ENCODE peak calls at places on chromosomes 2 and 18, in ten cellular contexts. B is CD8-positive, alpha-beta T cell; O is uterus; Y is HCT116; H is tibial nerve; I is Peyer's patch; L is astrocyte; Q is esophagus squamous epithelium; R is HepG2; Z is heart right ventricle. J is an unnamed sample.

GRCh38 chr2:223626713-223627112 is 24.6 kb upstream of the SCG2 start:
- DNase-seq in B (no peak), O (no peak), Y (no peak), H (no peak), I (no peak), L (peak; percentile 96), Q (no peak), R (no peak), Z (no peak), J (no peak)

GRCh38 chr18:78538669-78539440 is 440.8 kb upstream of the SALL3 start:
- DNase-seq in B (no peak), O (no peak), Y (no peak), H (no peak), I (no peak), L (no peak), Q (no peak), R (no peak), Z (no peak), J (no peak)

GRCh38 chr2:241813806-241814570 is 5.0 kb downstream of the NEU4 start:
- DNase-seq in B (no peak), O (no peak), Y (no peak), H (no peak), I (no peak), L (no peak), Q (no peak), R (no peak), Z (no peak), J (no peak)

GRCh38 chr2:230706053-230706498 is 6.6 kb upstream of the CAB39 start:
- DNase-seq in B (no peak), O (no peak), Y (no peak), H (no peak), I (no peak), L (no peak), Q (no peak), R (peak; percentile 89), Z (no peak), J (no peak)

GRCh38 chr2:230665263-230665691 is 47.4 kb upstream of the CAB39 start:
- DNase-seq in B (no peak), O (no peak), Y (no peak), H (no peak), I (no peak), L (no peak), Q (no peak), R (no peak), Z (no peak), J (no peak)

GRCh38 chr2:240595381-240596079 is 9.0 kb downstream of the CAPN10 start:
- DNase-seq in B (peak; percentile 46), O (peak; percentile 14), Y (no peak), H (peak; percentile 7), I (no peak), L (no peak), Q (no peak), R (peak; percentile 64), Z (no peak), J (peak; percentile 34)

GRCh38 chr2:96258393-96259022 is 7.3 kb downstream of the TMEM127 start:
- DNase-seq in B (no peak), O (no peak), Y (no peak), H (no peak), I (no peak), L (no peak), Q (no peak), R (no peak), Z (peak; percentile 46), J (no peak)

GRCh38 chr2:158011055-158011771 is 90.5 kb upstream of the UPP2 start:
- DNase-seq in B (no peak), O (no peak), Y (no peak), H (no peak), I (no peak), L (peak; percentile 10), Q (no peak), R (no peak), Z (no peak), J (no peak)

GRCh38 chr2:216651370-216651881 is 18.2 kb downstream of the IGFBP2 start:
- DNase-seq in B (no peak), O (no peak), Y (no peak), H (no peak), I (no peak), L (peak; percentile 86), Q (no peak), R (no peak), Z (no peak), J (no peak)

GRCh38 chr2:204109681-204110080 is 173.1 kb downstream of the ICOS start:
- DNase-seq in B (no peak), O (peak; percentile 31), Y (no peak), H (peak; percentile 14), I (no peak), L (no peak), Q (no peak), R (no peak), Z (no peak), J (no peak)

GRCh38 chr18:67232991-67233390 is 283.5 kb downstream of the DSEL start:
- DNase-seq in B (no peak), O (no peak), Y (no peak), H (no peak), I (no peak), L (no peak), Q (no peak), R (no peak), Z (no peak), J (no peak)

GRCh38 chr2:3493610-3493997 is 25.7 kb downstream of the ADI1 start:
- DNase-seq in B (no peak), O (peak; percentile 82), Y (no peak), H (no peak), I (no peak), L (peak; percentile 44), Q (no peak), R (peak; percentile 72), Z (peak; percentile 39), J (no peak)

GRCh38 chr2:8225257-8225656 is 456.6 kb upstream of the ID2 start:
- DNase-seq in B (no peak), O (no peak), Y (no peak), H (no peak), I (no peak), L (no peak), Q (no peak), R (no peak), Z (no peak), J (no peak)

GRCh38 chr2:8230466-8230865 is 451.4 kb upstream of the ID2 start:
- DNase-seq in B (no peak), O (no peak), Y (no peak), H (no peak), I (no peak), L (no peak), Q (no peak), R (no peak), Z (no peak), J (no peak)

GRCh38 chr2:8231909-8232308 is 449.9 kb upstream of the ID2 start:
- DNase-seq in B (no peak), O (no peak), Y (no peak), H (no peak), I (no peak), L (no peak), Q (no peak), R (no peak), Z (no peak), J (no peak)

GRCh38 chr2:8225798-8226197 is 456.1 kb upstream of the ID2 start:
- DNase-seq in B (no peak), O (no peak), Y (no peak), H (no peak), I (no peak), L (no peak), Q (no peak), R (no peak), Z (no peak), J (no peak)

GRCh38 chr2:8229546-8229986 is 452.3 kb upstream of the ID2 start:
- DNase-seq in B (peak; percentile 48), O (peak; percentile 57), Y (peak; percentile 15), H (peak; percentile 61), I (peak; percentile 28), L (peak; percentile 77), Q (peak; percentile 5), R (peak; percentile 28), Z (peak; percentile 51), J (no peak)
- TF ChIP-seq CTCF in B (no peak), O (no peak), Y (no peak), H (no peak), I (no peak), L (no peak), Q (no peak), R (no peak), Z (no peak), J (no peak)

DNA sequence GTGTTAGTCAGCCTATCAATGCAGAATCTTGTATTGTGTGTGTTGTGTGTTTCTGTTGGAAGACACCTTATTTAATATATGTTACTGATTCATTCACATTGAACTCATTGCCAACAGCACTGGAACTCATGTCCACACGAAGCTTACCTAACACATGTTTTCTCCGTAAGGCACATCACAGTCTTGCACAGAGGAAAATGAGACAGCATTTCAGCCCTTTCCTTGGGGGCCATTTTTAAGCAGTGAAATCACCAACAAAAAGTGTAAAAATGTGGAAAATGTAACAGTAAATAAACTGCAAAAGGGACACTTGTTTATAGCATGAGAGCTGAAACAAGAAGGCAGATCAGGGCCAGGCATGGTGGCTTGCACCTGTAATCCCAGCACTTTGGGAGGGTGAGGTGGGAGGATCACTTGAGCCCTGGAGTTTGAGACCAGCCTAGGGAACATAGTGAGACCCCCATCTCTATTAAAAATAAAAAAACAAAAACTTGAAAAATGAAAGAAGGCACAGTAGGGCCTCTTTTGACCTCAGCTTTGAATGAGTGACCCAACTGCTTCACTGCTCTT is 306.0 kb downstream of the MYCN start:
- DNase-seq in B (no peak), O (no peak), Y (no peak), H (no peak), I (no peak), L (no peak), Q (no peak), R (no peak), Z (no peak), J (no peak)
- H3K9me3 ChIP-seq in B (no peaks in the 10 kb centered on the region), O (no peaks in the 10 kb centered on the region), Y (no peaks in the 10 kb centered on the region), H (no peaks in the 10 kb centered on the region), I (no peaks in the 10 kb centered on the region), L (peaks cover 10% of the 10 kb centered on the region), Q (no peaks in the 10 kb centered on the region), R (no peaks in the 10 kb centered on the region), Z (no peaks in the 10 kb centered on the region), J (no peaks in the 10 kb centered on the region)

GRCh38 chr2:171810409-171810993 is 83.5 kb downstream of the SLC25A12 start:
- DNase-seq in B (no peak), O (no peak), Y (no peak), H (no peak), I (no peak), L (no peak), Q (no peak), R (no peak), Z (no peak), J (no peak)
- H3K27me3 ChIP-seq in B (no peaks in the 10 kb centered on the region), O (no peaks in the 10 kb centered on the region), Y (no peaks in the 10 kb centered on the region), H (no peaks in the 10 kb centered on the region), I (no peaks in the 10 kb centered on the region), L (no peaks in the 10 kb centered on the region), Q (no peaks in the 10 kb centered on the region), R (no peaks in the 10 kb centered on the region), Z (no peaks in the 10 kb centered on the region), J (no peaks in the 10 kb centered on the region)

GRCh38 chr18:31230495-31230894 is 67.8 kb upstream of the DSC1 start:
- DNase-seq in B (no peak), O (no peak), Y (peak; percentile 89), H (no peak), I (no peak), L (peak; percentile 84), Q (no peak), R (peak; percentile 89), Z (no peak), J (no peak)
- TF ChIP-seq CTCF in B (no peak), O (no peak), Y (no peak), H (no peak), I (no peak), L (no peak), Q (no peak), R (no peak), Z (no peak), J (no peak)

GRCh38 chr2:11168488-11168887 is 13.2 kb downstream of the SLC66A3 start:
- DNase-seq in B (no peak), O (no peak), Y (no peak), H (no peak), I (no peak), L (no peak), Q (no peak), R (no peak), Z (no peak), J (no peak)
- H3K9me3 ChIP-seq in B (no peaks in the 10 kb centered on the region), O (no peaks in the 10 kb centered on the region), Y (no peaks in the 10 kb centered on the region), H (no peaks in the 10 kb centered on the region), I (no peaks in the 10 kb centered on the region), L (no peaks in the 10 kb centered on the region), Q (no peaks in the 10 kb centered on the region), R (no peaks in the 10 kb centered on the region), Z (no peaks in the 10 kb centered on the region), J (no peaks in the 10 kb centered on the region)

J was measured in CD4-positive, alpha-beta T cell.